ENCODE peak calls at places on chromosome 5, in five cellular contexts. One of them, this sample, is unnamed. For H3K27me3, the result is how much of the 10 kb centered on the place peaks cover.

GRCh38 chr5:53019320-53019719 is 30.2 kb downstream of the ITGA2 start:
- DNase-seq in H1: no peak
- DNase-seq in GM23248: peak
- DNase-seq in CD4-positive, CD25-positive, alpha-beta regulatory T cell: no peak
- DNase-seq in cardiac muscle cell: no peak
- DNase-seq in this sample: peak

GRCh38 chr5:132013006-132013689 is 1.7 kb upstream of the ACSL6 start:
- DNase-seq in H1: peak
- DNase-seq in GM23248: no peak
- DNase-seq in CD4-positive, CD25-positive, alpha-beta regulatory T cell: no peak
- DNase-seq in cardiac muscle cell: no peak
- DNase-seq in this sample: no peak

GRCh38 chr5:151719228-151719861 is 32.6 kb upstream of the SPARC start:
- DNase-seq in H1: peak
- DNase-seq in GM23248: peak
- DNase-seq in CD4-positive, CD25-positive, alpha-beta regulatory T cell: peak
- DNase-seq in cardiac muscle cell: no peak
- DNase-seq in this sample: no peak

GRCh38 chr5:42951169-42951846 is 88.8 kb downstream of the ANXA2R start:
- DNase-seq in H1: no peak
- DNase-seq in GM23248: peak
- DNase-seq in CD4-positive, CD25-positive, alpha-beta regulatory T cell: peak
- DNase-seq in cardiac muscle cell: no peak
- DNase-seq in this sample: peak

GRCh38 chr5:155844541-155844940 is 482.4 kb upstream of the SGCD start:
- DNase-seq in H1: no peak
- DNase-seq in GM23248: no peak
- DNase-seq in CD4-positive, CD25-positive, alpha-beta regulatory T cell: no peak
- DNase-seq in cardiac muscle cell: no peak
- DNase-seq in this sample: no peak

GRCh38 chr5:133792025-133792424 is 176.4 kb downstream of the C5orf15 start:
- DNase-seq in H1: no peak
- DNase-seq in GM23248: no peak
- DNase-seq in CD4-positive, CD25-positive, alpha-beta regulatory T cell: no peak
- DNase-seq in cardiac muscle cell: no peak
- DNase-seq in this sample: no peak

GRCh38 chr5:143922718-143923117 is 110.8 kb downstream of the HMHB1 start:
- DNase-seq in H1: no peak
- DNase-seq in GM23248: peak
- DNase-seq in CD4-positive, CD25-positive, alpha-beta regulatory T cell: no peak
- DNase-seq in cardiac muscle cell: no peak
- DNase-seq in this sample: peak

GRCh38 chr5:154986151-154986550 is 27.4 kb upstream of the KIF4B start:
- DNase-seq in H1: no peak
- DNase-seq in GM23248: no peak
- DNase-seq in CD4-positive, CD25-positive, alpha-beta regulatory T cell: no peak
- DNase-seq in cardiac muscle cell: no peak
- DNase-seq in this sample: no peak

GRCh38 chr5:123659495-123659894 is 147.5 kb downstream of the CSNK1G3 start:
- DNase-seq in H1: no peak
- DNase-seq in GM23248: peak
- DNase-seq in CD4-positive, CD25-positive, alpha-beta regulatory T cell: no peak
- DNase-seq in cardiac muscle cell: no peak
- DNase-seq in this sample: no peak

GRCh38 chr5:53478411-53479044 is 1.9 kb upstream of the FST start:
- DNase-seq in H1: peak
- DNase-seq in GM23248: peak
- DNase-seq in CD4-positive, CD25-positive, alpha-beta regulatory T cell: peak
- DNase-seq in cardiac muscle cell: peak
- DNase-seq in this sample: peak

GRCh38 chr5:1535646-1536045 is 11.9 kb upstream of the LPCAT1 start:
- DNase-seq in H1: no peak
- DNase-seq in GM23248: no peak
- DNase-seq in CD4-positive, CD25-positive, alpha-beta regulatory T cell: peak
- DNase-seq in cardiac muscle cell: no peak
- DNase-seq in this sample: no peak

GRCh38 chr5:15515229-15515628 is 15.2 kb downstream of the FBXL7 start:
- DNase-seq in H1: no peak
- DNase-seq in GM23248: no peak
- DNase-seq in CD4-positive, CD25-positive, alpha-beta regulatory T cell: no peak
- DNase-seq in cardiac muscle cell: no peak
- DNase-seq in this sample: no peak

GRCh38 chr5:15044521-15044920 is 172.9 kb upstream of the ANKH start:
- DNase-seq in H1: no peak
- DNase-seq in GM23248: no peak
- DNase-seq in CD4-positive, CD25-positive, alpha-beta regulatory T cell: no peak
- DNase-seq in cardiac muscle cell: no peak
- DNase-seq in this sample: no peak

GRCh38 chr5:38845555-38846378 is at the start of gene OSMR:
- DNase-seq in H1: peak
- DNase-seq in GM23248: peak
- DNase-seq in CD4-positive, CD25-positive, alpha-beta regulatory T cell: no peak
- DNase-seq in cardiac muscle cell: peak
- DNase-seq in this sample: peak

GRCh38 chr5:111743993-111744392 is 13.0 kb downstream of the NREP start:
- DNase-seq in H1: no peak
- DNase-seq in GM23248: peak
- DNase-seq in CD4-positive, CD25-positive, alpha-beta regulatory T cell: no peak
- DNase-seq in cardiac muscle cell: no peak
- DNase-seq in this sample: no peak

GRCh38 chr5:77145666-77146065 is 58.6 kb upstream of the ZBED3 start:
- DNase-seq in H1: no peak
- DNase-seq in GM23248: peak
- DNase-seq in CD4-positive, CD25-positive, alpha-beta regulatory T cell: peak
- DNase-seq in cardiac muscle cell: no peak
- DNase-seq in this sample: peak

GRCh38 chr5:112420111-112420864 is 1.2 kb upstream of the EPB41L4A start:
- DNase-seq in H1: peak
- DNase-seq in GM23248: peak
- DNase-seq in CD4-positive, CD25-positive, alpha-beta regulatory T cell: peak
- DNase-seq in cardiac muscle cell: peak
- DNase-seq in this sample: peak

GRCh38 chr5:8848362-8848761 is 697.5 kb downstream of the SEMA5A start:
- DNase-seq in H1: no peak
- DNase-seq in GM23248: no peak
- DNase-seq in CD4-positive, CD25-positive, alpha-beta regulatory T cell: no peak
- DNase-seq in cardiac muscle cell: no peak
- DNase-seq in this sample: no peak

GRCh38 chr5:142529626-142530278 is 156.1 kb downstream of the FGF1 start:
- DNase-seq in H1: no peak
- DNase-seq in GM23248: peak
- DNase-seq in CD4-positive, CD25-positive, alpha-beta regulatory T cell: no peak
- DNase-seq in cardiac muscle cell: no peak
- DNase-seq in this sample: peak

GRCh38 chr5:93956006-93956405 is 214.6 kb upstream of the POU5F2 start:
- DNase-seq in H1: no peak
- DNase-seq in GM23248: no peak
- DNase-seq in CD4-positive, CD25-positive, alpha-beta regulatory T cell: no peak
- DNase-seq in cardiac muscle cell: no peak
- DNase-seq in this sample: no peak

GRCh38 chr5:69505306-69505705 is 12.7 kb downstream of the OCLN start:
- DNase-seq in H1: no peak
- DNase-seq in GM23248: no peak
- DNase-seq in CD4-positive, CD25-positive, alpha-beta regulatory T cell: no peak
- DNase-seq in cardiac muscle cell: no peak
- DNase-seq in this sample: no peak

GRCh38 chr5:39209924-39210323 is 9.4 kb downstream of the FYB1 start:
- DNase-seq in H1: no peak
- DNase-seq in GM23248: no peak
- DNase-seq in CD4-positive, CD25-positive, alpha-beta regulatory T cell: peak
- DNase-seq in cardiac muscle cell: no peak
- DNase-seq in this sample: no peak

GRCh38 chr5:142862585-142862984 is 92.4 kb downstream of the ARHGAP26 start:
- DNase-seq in H1: no peak
- DNase-seq in GM23248: peak
- DNase-seq in CD4-positive, CD25-positive, alpha-beta regulatory T cell: no peak
- DNase-seq in cardiac muscle cell: no peak
- DNase-seq in this sample: no peak

GRCh38 chr5:175576096-175576495 is 81.8 kb upstream of the HRH2 start:
- DNase-seq in H1: no peak
- DNase-seq in GM23248: no peak
- DNase-seq in CD4-positive, CD25-positive, alpha-beta regulatory T cell: no peak
- DNase-seq in cardiac muscle cell: no peak
- DNase-seq in this sample: no peak

GRCh38 chr5:135027318-135027698 is 6.7 kb downstream of the PITX1 start:
- DNase-seq in H1: peak
- DNase-seq in GM23248: no peak
- DNase-seq in CD4-positive, CD25-positive, alpha-beta regulatory T cell: no peak
- DNase-seq in cardiac muscle cell: no peak
- DNase-seq in this sample: no peak
- H3K27me3 ChIP-seq in H1: half or more
- H3K27me3 ChIP-seq in GM23248: half or more
- H3K27me3 ChIP-seq in CD4-positive, CD25-positive, alpha-beta regulatory T cell: under half
- H3K27me3 ChIP-seq in cardiac muscle cell: half or more
- H3K27me3 ChIP-seq in this sample: half or more

DNA sequence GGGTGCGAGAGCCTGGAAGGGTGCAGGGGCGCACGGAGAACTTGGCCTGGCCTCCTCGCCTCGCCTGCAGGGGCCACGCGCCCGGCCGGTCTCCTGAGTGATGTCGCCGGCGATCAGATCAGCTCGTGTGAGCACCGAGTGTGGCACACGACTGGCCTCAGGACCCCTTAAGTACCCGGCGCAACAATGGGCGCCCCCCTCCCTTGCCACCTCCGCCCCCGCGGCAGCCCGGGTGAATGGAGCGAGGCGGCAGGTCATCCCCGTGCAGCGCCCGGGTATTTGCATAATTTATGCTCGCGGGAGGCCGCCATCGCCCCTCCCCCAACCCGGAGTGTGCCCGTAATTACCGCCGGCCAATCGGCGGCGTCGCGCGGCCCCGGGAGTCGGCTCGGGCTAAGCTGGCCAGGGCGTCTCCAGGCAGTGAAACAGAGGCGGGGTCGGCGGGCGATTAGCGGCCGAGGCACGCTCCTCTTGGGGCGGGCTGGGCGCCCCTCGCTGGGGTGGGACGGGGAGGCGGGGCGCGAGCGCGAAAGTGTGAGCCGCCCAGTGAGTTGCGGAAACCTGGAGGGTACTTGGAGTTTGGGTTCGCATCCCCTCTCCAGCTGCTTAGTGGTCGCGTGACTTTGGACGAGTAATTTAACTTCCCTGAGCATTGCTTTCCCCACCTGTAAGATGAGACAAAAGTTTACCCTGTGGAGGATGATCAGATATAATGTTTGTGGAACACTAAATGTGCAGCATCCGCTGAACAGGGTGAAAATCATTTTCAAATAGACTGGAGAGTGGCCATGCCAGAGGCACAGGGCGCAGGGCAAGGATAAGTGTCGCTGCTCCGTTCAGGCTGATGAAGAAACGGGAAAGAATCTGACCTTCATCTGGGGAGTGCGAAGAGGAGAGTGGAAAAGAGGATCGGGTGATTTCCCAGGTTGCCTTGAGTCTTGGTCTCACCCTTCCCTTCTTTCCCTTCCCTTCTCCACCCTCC is at the start of gene NEUROG1:
- DNase-seq in H1: peak
- DNase-seq in GM23248: no peak
- DNase-seq in CD4-positive, CD25-positive, alpha-beta regulatory T cell: no peak
- DNase-seq in cardiac muscle cell: peak
- DNase-seq in this sample: no peak
- H3K27me3 ChIP-seq in H1: half or more
- H3K27me3 ChIP-seq in GM23248: half or more
- H3K27me3 ChIP-seq in CD4-positive, CD25-positive, alpha-beta regulatory T cell: under half
- H3K27me3 ChIP-seq in cardiac muscle cell: half or more
- H3K27me3 ChIP-seq in this sample: half or more

DNA sequence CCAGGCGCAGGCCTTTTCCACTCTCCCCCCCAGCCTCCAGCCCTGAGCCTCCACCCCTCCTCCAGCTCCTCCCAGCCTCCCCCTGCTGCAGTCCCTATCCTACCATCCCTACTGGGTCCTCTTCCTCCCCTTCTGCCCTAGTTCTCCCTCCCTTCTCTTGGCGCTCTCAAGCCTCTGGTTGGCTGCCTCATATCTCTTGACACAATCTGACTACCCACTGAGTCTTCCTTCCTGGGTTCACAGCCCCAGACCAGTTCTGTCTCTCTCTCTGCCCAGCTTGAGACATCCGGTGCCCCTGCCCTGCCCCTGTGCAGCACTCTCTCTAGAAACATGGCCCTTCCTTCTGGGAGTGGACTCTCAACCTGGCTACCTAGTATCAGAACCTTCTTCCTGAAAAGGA is 76.2 kb downstream of the TSPAN17 start:
- DNase-seq in H1: no peak
- DNase-seq in GM23248: no peak
- DNase-seq in CD4-positive, CD25-positive, alpha-beta regulatory T cell: peak
- DNase-seq in cardiac muscle cell: no peak
- DNase-seq in this sample: no peak
- H3K27me3 ChIP-seq in H1: under half
- H3K27me3 ChIP-seq in GM23248: under half
- H3K27me3 ChIP-seq in CD4-positive, CD25-positive, alpha-beta regulatory T cell: under half
- H3K27me3 ChIP-seq in cardiac muscle cell: under half
- H3K27me3 ChIP-seq in this sample: under half

GRCh38 chr5:532521-533242 is 8.4 kb upstream of the SLC9A3 start:
- DNase-seq in H1: no peak
- DNase-seq in GM23248: no peak
- DNase-seq in CD4-positive, CD25-positive, alpha-beta regulatory T cell: no peak
- DNase-seq in cardiac muscle cell: no peak
- DNase-seq in this sample: no peak
- H3K27me3 ChIP-seq in H1: under half
- H3K27me3 ChIP-seq in GM23248: under half
- H3K27me3 ChIP-seq in CD4-positive, CD25-positive, alpha-beta regulatory T cell: under half
- H3K27me3 ChIP-seq in cardiac muscle cell: under half
- H3K27me3 ChIP-seq in this sample: under half